ENCODE peak calls at places on chromosomes 6 and 20, in five cellular contexts. One of them, this sample, is unnamed.

GRCh38 chr6:31680841-31681671 is at the start of gene LY6G5C:
- DNase-seq in A549: peak; percentile 83
- DNase-seq in HCT116: peak; percentile 73
- DNase-seq in endothelial cell of umbilical vein: peak; percentile 81
- DNase-seq in HepG2: peak; percentile 72
- DNase-seq in this sample: peak; percentile 91

GRCh38 chr20:62745279-62745958 is 36.8 kb downstream of the NTSR1 start:
- DNase-seq in A549: no peak
- DNase-seq in HCT116: no peak
- DNase-seq in endothelial cell of umbilical vein: no peak
- DNase-seq in HepG2: no peak
- DNase-seq in this sample: no peak

GRCh38 chr20:48066851-48067250 is 281.6 kb upstream of the SULF2 start:
- DNase-seq in A549: no peak
- DNase-seq in HCT116: no peak
- DNase-seq in endothelial cell of umbilical vein: no peak
- DNase-seq in HepG2: no peak
- DNase-seq in this sample: no peak

GRCh38 chr20:37243076-37243936 is 18.3 kb downstream of the GHRH start:
- DNase-seq in A549: peak; percentile 10
- DNase-seq in HCT116: no peak
- DNase-seq in endothelial cell of umbilical vein: no peak
- DNase-seq in HepG2: no peak
- DNase-seq in this sample: no peak

GRCh38 chr6:72286911-72287311 is 335.0 kb upstream of the KCNQ5 start:
- DNase-seq in A549: no peak
- DNase-seq in HCT116: no peak
- DNase-seq in endothelial cell of umbilical vein: peak; percentile 58
- DNase-seq in HepG2: no peak
- DNase-seq in this sample: no peak

GRCh38 chr6:13302751-13303667 is 25.3 kb downstream of the TBC1D7 start:
- DNase-seq in A549: peak; percentile 88
- DNase-seq in HCT116: peak; percentile 33
- DNase-seq in endothelial cell of umbilical vein: peak; percentile 93
- DNase-seq in HepG2: peak; percentile 80
- DNase-seq in this sample: peak; percentile 95

GRCh38 chr6:41519748-41520699 is 26.2 kb upstream of the FOXP4 start:
- DNase-seq in A549: no peak
- DNase-seq in HCT116: no peak
- DNase-seq in endothelial cell of umbilical vein: no peak
- DNase-seq in HepG2: peak; percentile 97
- DNase-seq in this sample: no peak

GRCh38 chr6:27213544-27214125 is 33.9 kb upstream of the PRSS16 start:
- DNase-seq in A549: peak; percentile 83
- DNase-seq in HCT116: no peak
- DNase-seq in endothelial cell of umbilical vein: peak; percentile 21
- DNase-seq in HepG2: no peak
- DNase-seq in this sample: peak; percentile 12

GRCh38 chr6:7154341-7155139 is 46.8 kb downstream of the RREB1 start:
- DNase-seq in A549: no peak
- DNase-seq in HCT116: no peak
- DNase-seq in endothelial cell of umbilical vein: no peak
- DNase-seq in HepG2: no peak
- DNase-seq in this sample: peak; percentile 99

GRCh38 chr20:768426-768978 is at the start of gene SLC52A3:
- DNase-seq in A549: peak; percentile 79
- DNase-seq in HCT116: peak; percentile 86
- DNase-seq in endothelial cell of umbilical vein: no peak
- DNase-seq in HepG2: peak; percentile 36
- DNase-seq in this sample: peak; percentile 39

GRCh38 chr20:25497586-25498279 is 87.6 kb downstream of the NINL start:
- DNase-seq in A549: no peak
- DNase-seq in HCT116: no peak
- DNase-seq in endothelial cell of umbilical vein: no peak
- DNase-seq in HepG2: no peak
- DNase-seq in this sample: no peak

GRCh38 chr6:7051780-7052440 is 55.9 kb upstream of the RREB1 start:
- DNase-seq in A549: no peak
- DNase-seq in HCT116: no peak
- DNase-seq in endothelial cell of umbilical vein: peak; percentile 34
- DNase-seq in HepG2: no peak
- DNase-seq in this sample: peak; percentile 93

GRCh38 chr6:139654888-139655782 is 280.7 kb upstream of the CITED2 start:
- DNase-seq in A549: peak; percentile 0
- DNase-seq in HCT116: no peak
- DNase-seq in endothelial cell of umbilical vein: no peak
- DNase-seq in HepG2: peak; percentile 8
- DNase-seq in this sample: peak; percentile 27

GRCh38 chr6:15242937-15243614 is 2.8 kb upstream of the JARID2 start:
- DNase-seq in A549: no peak
- DNase-seq in HCT116: no peak
- DNase-seq in endothelial cell of umbilical vein: peak; percentile 77
- DNase-seq in HepG2: no peak
- DNase-seq in this sample: no peak

GRCh38 chr20:17912916-17913315 is 55.7 kb downstream of the SNX5 start:
- DNase-seq in A549: no peak
- DNase-seq in HCT116: no peak
- DNase-seq in endothelial cell of umbilical vein: no peak
- DNase-seq in HepG2: no peak
- DNase-seq in this sample: no peak

GRCh38 chr6:35077006-35077712 is 64.0 kb downstream of the TCP11 start:
- DNase-seq in A549: no peak
- DNase-seq in HCT116: no peak
- DNase-seq in endothelial cell of umbilical vein: no peak
- DNase-seq in HepG2: no peak
- DNase-seq in this sample: no peak

GRCh38 chr6:30156262-30156599 is 4.8 kb downstream of the TRIM10 start:
- DNase-seq in A549: peak; percentile 71
- DNase-seq in HCT116: peak; percentile 82
- DNase-seq in endothelial cell of umbilical vein: peak; percentile 6
- DNase-seq in HepG2: peak; percentile 49
- DNase-seq in this sample: peak; percentile 25

GRCh38 chr6:32971581-32972352 is 3.4 kb downstream of the BRD2 start:
- DNase-seq in A549: peak; percentile 99
- DNase-seq in HCT116: peak; percentile 100
- DNase-seq in endothelial cell of umbilical vein: peak; percentile 100
- DNase-seq in HepG2: peak; percentile 98
- DNase-seq in this sample: peak; percentile 100

GRCh38 chr6:14029605-14030004 is 88.0 kb upstream of the CD83 start:
- DNase-seq in A549: no peak
- DNase-seq in HCT116: no peak
- DNase-seq in endothelial cell of umbilical vein: no peak
- DNase-seq in HepG2: no peak
- DNase-seq in this sample: no peak

GRCh38 chr20:23047738-23048214 is 1.7 kb downstream of the THBD start:
- DNase-seq in A549: peak; percentile 71
- DNase-seq in HCT116: no peak
- DNase-seq in endothelial cell of umbilical vein: peak; percentile 47
- DNase-seq in HepG2: no peak
- DNase-seq in this sample: no peak

GRCh38 chr6:36314221-36315014 is 22.3 kb downstream of the BNIP5 start:
- DNase-seq in A549: no peak
- DNase-seq in HCT116: peak; percentile 12
- DNase-seq in endothelial cell of umbilical vein: no peak
- DNase-seq in HepG2: no peak
- DNase-seq in this sample: peak; percentile 86

GRCh38 chr20:42190084-42190483 is 571.9 kb upstream of the CHD6 start:
- DNase-seq in A549: no peak
- DNase-seq in HCT116: no peak
- DNase-seq in endothelial cell of umbilical vein: no peak
- DNase-seq in HepG2: no peak
- DNase-seq in this sample: no peak

GRCh38 chr6:22147469-22147815 is 149.4 kb downstream of the PRL start:
- DNase-seq in A549: no peak
- DNase-seq in HCT116: no peak
- DNase-seq in endothelial cell of umbilical vein: no peak
- DNase-seq in HepG2: no peak
- DNase-seq in this sample: no peak

GRCh38 chr6:6891074-6891754 is 216.5 kb upstream of the RREB1 start:
- DNase-seq in A549: no peak
- DNase-seq in HCT116: no peak
- DNase-seq in endothelial cell of umbilical vein: no peak
- DNase-seq in HepG2: no peak
- DNase-seq in this sample: no peak

GRCh38 chr6:166005846-166006592 is 161.6 kb downstream of the TBXT start:
- DNase-seq in A549: peak; percentile 93
- DNase-seq in HCT116: no peak
- DNase-seq in endothelial cell of umbilical vein: no peak
- DNase-seq in HepG2: no peak
- DNase-seq in this sample: no peak

GRCh38 chr6:158773581-158774449 is 45.4 kb downstream of the EZR start:
- DNase-seq in A549: no peak
- DNase-seq in HCT116: no peak
- DNase-seq in endothelial cell of umbilical vein: no peak
- DNase-seq in HepG2: no peak
- DNase-seq in this sample: no peak

GRCh38 chr6:43278524-43279078 is 19.5 kb upstream of the SLC22A7 start:
- DNase-seq in A549: peak; percentile 50
- DNase-seq in HCT116: no peak
- DNase-seq in endothelial cell of umbilical vein: no peak
- DNase-seq in HepG2: peak; percentile 81
- DNase-seq in this sample: no peak

GRCh38 chr20:58718121-58718563 is 25.5 kb downstream of the NPEPL1 start:
- DNase-seq in A549: no peak
- DNase-seq in HCT116: no peak
- DNase-seq in endothelial cell of umbilical vein: no peak
- DNase-seq in HepG2: no peak
- DNase-seq in this sample: peak; percentile 1

GRCh38 chr20:17644451-17644850 is 37.6 kb downstream of the RRBP1 start:
- DNase-seq in A549: no peak
- DNase-seq in HCT116: no peak
- DNase-seq in endothelial cell of umbilical vein: no peak
- DNase-seq in HepG2: no peak
- DNase-seq in this sample: no peak

GRCh38 chr20:63522091-63522868 is 1.7 kb downstream of the PPDPF start:
- DNase-seq in A549: no peak
- DNase-seq in HCT116: no peak
- DNase-seq in endothelial cell of umbilical vein: no peak
- DNase-seq in HepG2: no peak
- DNase-seq in this sample: no peak

GRCh38 chr20:58649288-58650180 is 1.5 kb upstream of the STX16 start:
- DNase-seq in A549: no peak
- DNase-seq in HCT116: no peak
- DNase-seq in endothelial cell of umbilical vein: no peak
- DNase-seq in HepG2: no peak
- DNase-seq in this sample: no peak

GRCh38 chr6:36668601-36669390 is 9.7 kb upstream of the CDKN1A start:
- DNase-seq in A549: no peak
- DNase-seq in HCT116: no peak
- DNase-seq in endothelial cell of umbilical vein: no peak
- DNase-seq in HepG2: no peak
- DNase-seq in this sample: peak; percentile 36

DNA sequence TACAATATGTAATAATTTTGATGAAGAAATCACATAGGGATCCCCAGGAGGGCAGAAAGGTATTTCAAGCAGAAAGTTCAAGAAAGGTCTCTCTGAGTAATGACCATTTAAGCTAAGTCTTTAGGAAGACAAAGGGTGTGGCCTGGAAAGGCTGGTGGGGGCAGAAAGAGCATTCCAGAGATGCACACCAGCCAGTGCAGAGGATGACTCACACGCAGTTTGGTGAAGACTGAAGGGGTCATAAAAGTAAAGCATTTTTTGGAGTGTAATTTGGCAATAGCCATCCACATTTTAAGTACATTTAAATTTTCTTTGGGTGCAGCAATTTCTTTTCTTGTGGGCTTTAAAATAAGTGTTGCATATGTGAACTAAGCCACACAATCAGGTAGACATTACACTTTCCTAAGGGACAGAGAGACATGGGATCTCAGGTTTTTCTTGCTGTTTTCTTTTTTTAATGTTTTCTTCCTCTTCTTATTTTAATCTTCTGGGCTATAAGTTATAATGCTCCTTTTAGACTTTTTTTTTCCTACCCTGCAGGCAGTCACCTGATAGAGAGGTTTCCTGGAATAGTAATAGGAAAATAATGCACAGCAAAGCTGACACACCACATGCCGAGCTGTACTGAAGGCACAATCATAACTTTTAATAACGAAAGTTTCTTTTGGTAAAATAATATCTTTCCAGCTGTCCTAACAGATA is 49.5 kb upstream of the PTPRK start:
- DNase-seq in A549: peak; percentile 59
- DNase-seq in HCT116: peak; percentile 54
- DNase-seq in endothelial cell of umbilical vein: peak; percentile 9
- DNase-seq in HepG2: no peak
- DNase-seq in this sample: no peak
- H3K4me3 ChIP-seq in A549: no peak overlapping the region
- H3K4me3 ChIP-seq in HCT116: peak overlapping the region; percentile 16
- H3K4me3 ChIP-seq in endothelial cell of umbilical vein: no peak overlapping the region
- H3K4me3 ChIP-seq in HepG2: no peak overlapping the region
- H3K4me3 ChIP-seq in this sample: no peak overlapping the region

GRCh38 chr6:142302427-142303190 is 802 bp downstream of the ADGRG6 start:
- DNase-seq in A549: peak; percentile 74
- DNase-seq in HCT116: peak; percentile 53
- DNase-seq in endothelial cell of umbilical vein: peak; percentile 73
- DNase-seq in HepG2: peak; percentile 55
- DNase-seq in this sample: no peak
- TF ChIP-seq POLR2A in A549: no peak
- TF ChIP-seq POLR2A in HCT116: no peak
- TF ChIP-seq POLR2A in endothelial cell of umbilical vein: peak; percentile 47
- TF ChIP-seq POLR2A in HepG2: no peak
- TF ChIP-seq POLR2A in this sample: no peak

DNA sequence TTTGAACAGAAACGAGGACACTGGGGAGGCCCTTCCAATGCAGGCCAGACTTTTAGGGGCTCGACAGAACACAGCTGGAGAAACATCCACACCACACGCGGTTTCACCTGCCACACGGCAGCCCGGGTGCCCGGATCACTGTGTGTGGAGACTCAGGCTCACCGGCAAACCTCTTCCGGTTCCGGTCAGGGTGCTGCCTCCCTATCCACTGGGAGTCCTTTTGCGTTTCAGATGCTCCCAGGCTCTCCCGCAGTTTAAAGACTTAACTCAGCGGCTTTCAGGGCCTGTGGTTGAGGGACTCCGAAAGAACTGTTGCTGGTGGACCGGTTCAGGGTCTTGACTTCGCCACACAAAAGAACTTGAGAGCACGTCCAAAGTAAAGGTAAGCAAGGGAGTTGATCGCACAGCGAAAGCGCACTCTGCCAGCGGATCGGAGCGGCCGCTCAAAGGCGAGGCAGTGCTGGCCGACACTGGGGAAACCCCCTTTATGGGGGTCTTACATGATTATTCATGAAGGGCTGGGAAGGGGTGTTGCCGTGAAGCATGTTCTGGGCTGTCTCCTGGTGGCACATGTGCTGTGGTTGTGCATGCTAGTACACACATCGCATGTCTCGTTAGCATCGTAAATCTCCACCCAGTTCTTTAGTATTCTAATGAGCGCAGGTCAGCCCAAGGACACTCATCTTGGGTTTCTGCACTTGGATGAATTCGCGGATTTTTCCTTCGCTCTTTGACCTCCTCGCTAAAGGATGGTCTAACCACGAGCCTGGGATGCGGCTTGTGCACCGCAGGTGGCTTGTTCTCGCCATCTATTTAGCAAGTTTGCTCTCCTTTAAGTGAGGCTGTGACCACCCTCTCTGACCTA is 180.3 kb downstream of the CDH26 start:
- DNase-seq in A549: no peak
- DNase-seq in HCT116: no peak
- DNase-seq in endothelial cell of umbilical vein: no peak
- DNase-seq in HepG2: no peak
- DNase-seq in this sample: peak; percentile 88
- TF ChIP-seq MAX in A549: no peak
- TF ChIP-seq MAX in HCT116: no peak
- TF ChIP-seq MAX in endothelial cell of umbilical vein: no peak
- TF ChIP-seq MAX in HepG2: no peak
- TF ChIP-seq MAX in this sample: no peak

GRCh38 chr6:150696156-150696555 is 96.5 kb downstream of the PLEKHG1 start:
- DNase-seq in A549: no peak
- DNase-seq in HCT116: no peak
- DNase-seq in endothelial cell of umbilical vein: no peak
- DNase-seq in HepG2: no peak
- DNase-seq in this sample: no peak
- H3K4me3 ChIP-seq in A549: no peak overlapping the region
- H3K4me3 ChIP-seq in HCT116: no peak overlapping the region
- H3K4me3 ChIP-seq in endothelial cell of umbilical vein: no peak overlapping the region
- H3K4me3 ChIP-seq in HepG2: no peak overlapping the region
- H3K4me3 ChIP-seq in this sample: no peak overlapping the region